ENCODE peak calls at places on chromosomes 2 and 18, in four cellular contexts. U is psoas muscle, T is tibial nerve, S is kidney epithelial cell. K is an unnamed sample.

GRCh38 chr2:20625491-20625919 is 25.4 kb downstream of the HS1BP3 start:
- DNase-seq in U (no peak), T (no peak), S (no peak), K (no peak)

GRCh38 chr2:161165266-161165665 is 5.0 kb downstream of the TANK start:
- DNase-seq in U (no peak), T (no peak), S (no peak), K (no peak)

GRCh38 chr2:146240376-146240775 is 1604.5 kb upstream of the ACVR2A start:
- DNase-seq in U (no peak), T (no peak), S (no peak), K (no peak)

GRCh38 chr2:237980751-237981150 is 13.9 kb downstream of the UBE2F start:
- DNase-seq in U (no peak), T (no peak), S (peak), K (no peak)

GRCh38 chr2:227450921-227451654 is 20.9 kb upstream of the AGFG1 start:
- DNase-seq in U (no peak), T (no peak), S (no peak), K (no peak)

GRCh38 chr2:47907097-47907781 is 941 bp upstream of the FBXO11 start:
- DNase-seq in U (no peak), T (peak), S (no peak), K (no peak)

GRCh38 chr2:232683368-232683767 is 13.8 kb upstream of the GIGYF2 start:
- DNase-seq in U (no peak), T (no peak), S (no peak), K (no peak)

GRCh38 chr2:13480057-13480456 is 763.3 kb downstream of the TRIB2 start:
- DNase-seq in U (no peak), T (no peak), S (no peak), K (no peak)

GRCh38 chr2:27507293-27507692 is 10.7 kb downstream of the GCKR start:
- DNase-seq in U (no peak), T (no peak), S (no peak), K (no peak)

GRCh38 chr2:152743004-152743403 is 24.6 kb downstream of the ARL6IP6 start:
- DNase-seq in U (no peak), T (no peak), S (no peak), K (no peak)

GRCh38 chr2:70978388-70979357 is at the start of gene ANKRD53:
- DNase-seq in U (peak), T (no peak), S (no peak), K (no peak)

GRCh38 chr2:85410584-85411404 is 628 bp upstream of the CAPG start:
- DNase-seq in U (no peak), T (no peak), S (no peak), K (no peak)

GRCh38 chr18:22439447-22439846 is 21.7 kb upstream of the CTAGE1 start:
- DNase-seq in U (no peak), T (no peak), S (no peak), K (no peak)

GRCh38 chr2:14881663-14882327 is 249.3 kb downstream of the LRATD1 start:
- DNase-seq in U (no peak), T (no peak), S (no peak), K (no peak)

GRCh38 chr2:25168256-25169072 is at the start of gene POMC:
- DNase-seq in U (peak), T (no peak), S (no peak), K (no peak)

GRCh38 chr2:60066096-60066839 is 487.2 kb downstream of the BCL11A start:
- DNase-seq in U (no peak), T (no peak), S (no peak), K (no peak)

GRCh38 chr18:76756491-76757288 is 65.7 kb upstream of the ZNF236 start:
- DNase-seq in U (peak), T (no peak), S (no peak), K (peak)

GRCh38 chr2:133568172-133568571 is at the start of gene NCKAP5:
- DNase-seq in U (no peak), T (no peak), S (no peak), K (no peak)

GRCh38 chr2:129024796-129025195 is 706.1 kb upstream of the HS6ST1 start:
- DNase-seq in U (no peak), T (no peak), S (no peak), K (no peak)

GRCh38 chr2:175690113-175690716 is 311.9 kb downstream of the LNPK start:
- DNase-seq in U (no peak), T (no peak), S (peak), K (peak)

DNA sequence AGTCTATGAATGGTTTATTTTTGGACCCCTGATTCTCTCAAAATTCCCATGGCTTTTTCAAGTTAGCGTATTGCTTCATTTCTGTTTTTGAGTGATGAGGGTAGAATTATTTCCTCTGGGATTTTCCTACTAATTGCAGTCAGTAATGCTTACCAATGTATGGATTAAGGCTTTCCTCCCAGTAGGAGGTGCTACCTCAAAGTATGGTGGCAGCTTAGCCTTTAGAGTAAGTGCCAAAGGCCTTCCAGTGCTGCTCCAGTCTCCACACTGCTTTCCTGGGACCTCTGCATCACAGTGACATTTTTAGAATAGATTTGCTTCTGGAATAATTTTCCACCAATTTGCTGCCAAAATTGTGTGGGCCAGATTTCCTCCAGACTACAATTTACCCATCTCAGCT is 16.2 kb upstream of the SSB start:
- DNase-seq in U (no peak), T (no peak), S (no peak), K (no peak)
- TF ChIP-seq CTCF in U (no peak), T (no peak), S (no peak), K (peak)

DNA sequence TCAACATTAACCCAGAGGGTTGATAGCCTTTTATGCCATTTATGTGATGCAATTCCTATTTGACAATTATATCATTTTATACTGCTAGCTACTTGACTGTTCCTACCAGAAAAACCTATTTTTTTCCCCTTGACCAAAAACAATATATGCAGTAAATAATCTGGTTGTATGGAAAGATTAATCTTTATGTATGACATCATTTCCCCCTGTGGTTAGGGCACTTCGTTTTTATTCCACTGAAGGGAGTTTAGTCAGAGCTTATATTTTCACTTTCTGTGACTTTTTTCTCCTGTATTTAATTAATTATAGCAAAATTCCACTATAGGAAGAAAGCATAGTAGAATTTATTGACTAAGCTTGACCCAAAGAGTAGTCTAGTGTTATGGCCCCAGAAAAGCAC is 107.6 kb downstream of the HAUS1 start:
- DNase-seq in U (no peak), T (no peak), S (no peak), K (no peak)
- H3K4me3 ChIP-seq in U (no peak), T (no peak), S (no peak), K (no peak)

DNA sequence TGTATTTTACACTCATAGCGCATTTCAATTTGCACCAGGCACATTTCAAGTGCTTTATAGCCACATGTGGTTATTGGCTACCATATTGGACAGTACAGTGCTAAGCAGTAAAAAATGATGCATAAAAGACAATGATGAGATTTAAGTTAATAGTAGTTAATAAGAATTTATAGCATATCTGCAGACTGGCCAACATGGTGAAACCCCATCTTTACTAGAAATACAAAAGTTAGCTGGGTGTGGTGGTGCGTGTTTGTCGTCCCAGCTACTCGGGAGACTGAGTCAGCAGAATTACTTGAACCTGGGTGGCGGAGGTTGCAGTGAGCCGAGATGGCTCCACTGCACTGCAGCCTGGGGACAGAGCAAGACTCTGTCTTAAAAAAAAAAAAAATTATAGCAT is 9.7 kb downstream of the DRC1 start:
- DNase-seq in U (no peak), T (no peak), S (no peak), K (no peak)
- TF ChIP-seq CTCF in U (no peak), T (no peak), S (no peak), K (no peak)

GRCh38 chr18:5890606-5891360 is 4.5 kb downstream of the TMEM200C start:
- DNase-seq in U (peak), T (no peak), S (no peak), K (no peak)

GRCh38 chr18:5894215-5894612 is 1.1 kb downstream of the TMEM200C start:
- DNase-seq in U (no peak), T (no peak), S (no peak), K (no peak)

GRCh38 chr18:5891361-5892215 is 3.7 kb downstream of the TMEM200C start:
- DNase-seq in U (no peak), T (no peak), S (no peak), K (no peak)

GRCh38 chr18:5894613-5895299 is 566 bp downstream of the TMEM200C start:
- DNase-seq in U (peak), T (no peak), S (no peak), K (no peak)

GRCh38 chr18:5892772-5893431 is 2.4 kb downstream of the TMEM200C start:
- DNase-seq in U (no peak), T (no peak), S (no peak), K (no peak)
- H3K4me3 ChIP-seq in U (no peak), T (no peak), S (no peak), K (no peak)

GRCh38 chr2:127130421-127130820 is 23.5 kb upstream of the BIN1 start:
- DNase-seq in U (no peak), T (no peak), S (no peak), K (no peak)

GRCh38 chr2:127133793-127134192 is 26.8 kb upstream of the BIN1 start:
- DNase-seq in U (no peak), T (no peak), S (no peak), K (no peak)

GRCh38 chr2:127124426-127124825 is 17.5 kb upstream of the BIN1 start:
- DNase-seq in U (no peak), T (no peak), S (no peak), K (no peak)

GRCh38 chr2:127125821-127126220 is 18.9 kb upstream of the BIN1 start:
- DNase-seq in U (no peak), T (no peak), S (no peak), K (no peak)

DNA sequence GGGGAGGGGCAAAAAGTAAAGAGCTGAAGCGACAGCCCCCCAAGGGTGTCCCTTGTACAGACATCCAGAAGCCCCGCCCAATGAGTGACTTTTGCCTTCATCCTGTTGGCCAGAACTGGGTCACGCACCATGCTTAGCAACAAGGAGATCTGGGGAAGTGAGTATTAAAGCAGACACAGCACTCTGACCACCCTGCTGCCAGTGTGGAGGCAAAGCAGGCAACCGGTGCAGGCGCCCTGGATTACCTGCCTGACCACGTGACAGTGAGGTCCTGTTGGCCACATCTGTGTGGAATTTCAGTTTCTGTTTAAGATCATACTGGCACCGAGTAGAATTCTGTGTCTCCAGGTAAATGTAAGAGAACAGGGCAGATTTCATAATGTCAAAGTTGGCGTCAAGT is 21.6 kb upstream of the BIN1 start:
- DNase-seq in U (no peak), T (no peak), S (no peak), K (no peak)
- TF ChIP-seq CTCF in U (no peak), T (no peak), S (no peak), K (no peak)

DNA sequence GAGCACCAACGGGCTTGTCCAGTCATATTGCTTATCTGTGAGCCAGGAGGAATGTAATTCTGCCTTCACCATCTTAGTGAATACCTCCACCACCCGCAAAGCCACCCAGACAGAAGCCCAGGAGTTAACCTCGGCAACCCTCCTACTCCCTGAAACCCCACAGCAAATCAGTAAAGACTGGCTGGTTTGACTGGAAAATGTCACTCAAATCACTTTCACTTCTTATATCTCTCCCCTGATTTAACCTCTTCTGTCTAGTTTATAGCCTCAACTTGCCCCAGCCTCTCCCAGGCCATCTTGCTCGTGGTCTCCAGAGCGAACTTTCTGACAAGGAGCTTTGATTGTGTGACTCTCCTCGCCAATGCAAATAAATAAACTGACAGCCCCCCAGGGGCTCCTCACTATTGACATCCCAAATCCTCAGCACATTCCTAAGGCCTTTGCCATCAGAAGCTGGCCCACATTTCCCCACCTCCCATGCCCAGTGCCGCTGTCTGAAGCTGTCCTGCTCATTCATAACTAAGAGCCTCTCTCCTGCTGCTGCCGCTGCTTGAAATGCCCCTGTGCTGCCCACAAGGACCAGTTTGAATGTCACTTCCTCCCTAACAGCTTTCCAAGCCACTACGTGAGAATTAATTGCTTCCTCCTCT is 151.4 kb upstream of the CAPN13 start:
- DNase-seq in U (no peak), T (no peak), S (no peak), K (no peak)
- H3K4me3 ChIP-seq in U (no peak), T (no peak), S (no peak), K (no peak)

GRCh38 chr2:172227719-172228118 is 125.0 kb upstream of the DLX2 start:
- DNase-seq in U (no peak), T (no peak), S (no peak), K (no peak)

GRCh38 chr2:172229125-172229524 is 126.4 kb upstream of the DLX2 start:
- DNase-seq in U (no peak), T (no peak), S (no peak), K (no peak)

GRCh38 chr2:172228177-172228785 is 125.6 kb upstream of the DLX2 start:
- DNase-seq in U (no peak), T (no peak), S (no peak), K (no peak)

GRCh38 chr2:172225786-172226185 is 123.1 kb upstream of the DLX2 start:
- DNase-seq in U (no peak), T (no peak), S (no peak), K (no peak)

GRCh38 chr2:172226244-172227061 is 123.8 kb upstream of the DLX2 start:
- DNase-seq in U (no peak), T (no peak), S (no peak), K (no peak)
- TF ChIP-seq CTCF in U (no peak), T (no peak), S (no peak), K (no peak)